ENCODE peak calls at places on chromosome 5, in nine cellular contexts. One of them, this sample, is unnamed.

GRCh38 chr5:142979636-142980035 is 209.5 kb downstream of the ARHGAP26 start:
- DNase-seq in IMR-90: no peak
- DNase-seq in mucosa of descending colon: peak
- DNase-seq in CD8-positive, alpha-beta T cell: no peak
- DNase-seq in activated CD8-positive, alpha-beta T cell treated with anti-CD3 and anti-CD28 coated beads for 36 hours: no peak
- DNase-seq in cardiac muscle cell: no peak
- DNase-seq in cardiac fibroblast: no peak
- DNase-seq in A549: no peak
- DNase-seq in BE2C: no peak
- DNase-seq in this sample: no peak

GRCh38 chr5:91378683-91379601 is 4.2 kb downstream of the ARRDC3 start:
- DNase-seq in IMR-90: no peak
- DNase-seq in mucosa of descending colon: no peak
- DNase-seq in CD8-positive, alpha-beta T cell: no peak
- DNase-seq in activated CD8-positive, alpha-beta T cell treated with anti-CD3 and anti-CD28 coated beads for 36 hours: no peak
- DNase-seq in cardiac muscle cell: no peak
- DNase-seq in cardiac fibroblast: no peak
- DNase-seq in A549: no peak
- DNase-seq in BE2C: no peak
- DNase-seq in this sample: no peak

GRCh38 chr5:176785184-176786145 is 24.9 kb upstream of the UNC5A start:
- DNase-seq in IMR-90: no peak
- DNase-seq in mucosa of descending colon: no peak
- DNase-seq in CD8-positive, alpha-beta T cell: no peak
- DNase-seq in activated CD8-positive, alpha-beta T cell treated with anti-CD3 and anti-CD28 coated beads for 36 hours: no peak
- DNase-seq in cardiac muscle cell: no peak
- DNase-seq in cardiac fibroblast: no peak
- DNase-seq in A549: no peak
- DNase-seq in BE2C: no peak
- DNase-seq in this sample: no peak

GRCh38 chr5:112551437-112552018 is 132.5 kb upstream of the EPB41L4A start:
- DNase-seq in IMR-90: peak
- DNase-seq in mucosa of descending colon: no peak
- DNase-seq in CD8-positive, alpha-beta T cell: no peak
- DNase-seq in activated CD8-positive, alpha-beta T cell treated with anti-CD3 and anti-CD28 coated beads for 36 hours: peak
- DNase-seq in cardiac muscle cell: peak
- DNase-seq in cardiac fibroblast: peak
- DNase-seq in A549: peak
- DNase-seq in BE2C: peak
- DNase-seq in this sample: no peak

GRCh38 chr5:131672791-131673190 is 37.8 kb upstream of the RAPGEF6 start:
- DNase-seq in IMR-90: no peak
- DNase-seq in mucosa of descending colon: no peak
- DNase-seq in CD8-positive, alpha-beta T cell: no peak
- DNase-seq in activated CD8-positive, alpha-beta T cell treated with anti-CD3 and anti-CD28 coated beads for 36 hours: no peak
- DNase-seq in cardiac muscle cell: no peak
- DNase-seq in cardiac fibroblast: no peak
- DNase-seq in A549: no peak
- DNase-seq in BE2C: no peak
- DNase-seq in this sample: no peak

GRCh38 chr5:157548513-157549282 is 26.9 kb downstream of the ADAM19 start:
- DNase-seq in IMR-90: peak
- DNase-seq in mucosa of descending colon: no peak
- DNase-seq in CD8-positive, alpha-beta T cell: no peak
- DNase-seq in activated CD8-positive, alpha-beta T cell treated with anti-CD3 and anti-CD28 coated beads for 36 hours: no peak
- DNase-seq in cardiac muscle cell: peak
- DNase-seq in cardiac fibroblast: peak
- DNase-seq in A549: no peak
- DNase-seq in BE2C: no peak
- DNase-seq in this sample: no peak

GRCh38 chr5:132459031-132459982 is 31.3 kb downstream of the IRF1 start:
- DNase-seq in IMR-90: peak
- DNase-seq in mucosa of descending colon: peak
- DNase-seq in CD8-positive, alpha-beta T cell: no peak
- DNase-seq in activated CD8-positive, alpha-beta T cell treated with anti-CD3 and anti-CD28 coated beads for 36 hours: peak
- DNase-seq in cardiac muscle cell: peak
- DNase-seq in cardiac fibroblast: peak
- DNase-seq in A549: no peak
- DNase-seq in BE2C: no peak
- DNase-seq in this sample: peak

GRCh38 chr5:138241688-138242547 is 28.8 kb upstream of the CDC23 start:
- DNase-seq in IMR-90: no peak
- DNase-seq in mucosa of descending colon: peak
- DNase-seq in CD8-positive, alpha-beta T cell: no peak
- DNase-seq in activated CD8-positive, alpha-beta T cell treated with anti-CD3 and anti-CD28 coated beads for 36 hours: no peak
- DNase-seq in cardiac muscle cell: peak
- DNase-seq in cardiac fibroblast: peak
- DNase-seq in A549: no peak
- DNase-seq in BE2C: peak
- DNase-seq in this sample: peak

GRCh38 chr5:62720036-62720441 is 141.4 kb downstream of the LRRC70 start:
- DNase-seq in IMR-90: peak
- DNase-seq in mucosa of descending colon: no peak
- DNase-seq in CD8-positive, alpha-beta T cell: no peak
- DNase-seq in activated CD8-positive, alpha-beta T cell treated with anti-CD3 and anti-CD28 coated beads for 36 hours: peak
- DNase-seq in cardiac muscle cell: peak
- DNase-seq in cardiac fibroblast: peak
- DNase-seq in A549: peak
- DNase-seq in BE2C: peak
- DNase-seq in this sample: peak

GRCh38 chr5:115898656-115899055 is 56.9 kb downstream of the AP3S1 start:
- DNase-seq in IMR-90: peak
- DNase-seq in mucosa of descending colon: no peak
- DNase-seq in CD8-positive, alpha-beta T cell: no peak
- DNase-seq in activated CD8-positive, alpha-beta T cell treated with anti-CD3 and anti-CD28 coated beads for 36 hours: no peak
- DNase-seq in cardiac muscle cell: peak
- DNase-seq in cardiac fibroblast: no peak
- DNase-seq in A549: no peak
- DNase-seq in BE2C: no peak
- DNase-seq in this sample: no peak

GRCh38 chr5:132134384-132134783 is 60.8 kb downstream of the CSF2 start:
- DNase-seq in IMR-90: peak
- DNase-seq in mucosa of descending colon: no peak
- DNase-seq in CD8-positive, alpha-beta T cell: no peak
- DNase-seq in activated CD8-positive, alpha-beta T cell treated with anti-CD3 and anti-CD28 coated beads for 36 hours: no peak
- DNase-seq in cardiac muscle cell: peak
- DNase-seq in cardiac fibroblast: peak
- DNase-seq in A549: peak
- DNase-seq in BE2C: no peak
- DNase-seq in this sample: no peak

GRCh38 chr5:67095346-67095871 is 101.2 kb downstream of the CD180 start:
- DNase-seq in IMR-90: peak
- DNase-seq in mucosa of descending colon: peak
- DNase-seq in CD8-positive, alpha-beta T cell: no peak
- DNase-seq in activated CD8-positive, alpha-beta T cell treated with anti-CD3 and anti-CD28 coated beads for 36 hours: no peak
- DNase-seq in cardiac muscle cell: peak
- DNase-seq in cardiac fibroblast: peak
- DNase-seq in A549: no peak
- DNase-seq in BE2C: no peak
- DNase-seq in this sample: no peak

GRCh38 chr5:54362992-54363630 is 52.7 kb upstream of the ARL15 start:
- DNase-seq in IMR-90: no peak
- DNase-seq in mucosa of descending colon: no peak
- DNase-seq in CD8-positive, alpha-beta T cell: no peak
- DNase-seq in activated CD8-positive, alpha-beta T cell treated with anti-CD3 and anti-CD28 coated beads for 36 hours: no peak
- DNase-seq in cardiac muscle cell: no peak
- DNase-seq in cardiac fibroblast: no peak
- DNase-seq in A549: no peak
- DNase-seq in BE2C: no peak
- DNase-seq in this sample: no peak

GRCh38 chr5:136246632-136247031 is 53.7 kb upstream of the SMIM32 start:
- DNase-seq in IMR-90: no peak
- DNase-seq in mucosa of descending colon: no peak
- DNase-seq in CD8-positive, alpha-beta T cell: no peak
- DNase-seq in activated CD8-positive, alpha-beta T cell treated with anti-CD3 and anti-CD28 coated beads for 36 hours: no peak
- DNase-seq in cardiac muscle cell: no peak
- DNase-seq in cardiac fibroblast: no peak
- DNase-seq in A549: no peak
- DNase-seq in BE2C: no peak
- DNase-seq in this sample: no peak

GRCh38 chr5:36655171-36655570 is 48.8 kb downstream of the SLC1A3 start:
- DNase-seq in IMR-90: no peak
- DNase-seq in mucosa of descending colon: no peak
- DNase-seq in CD8-positive, alpha-beta T cell: no peak
- DNase-seq in activated CD8-positive, alpha-beta T cell treated with anti-CD3 and anti-CD28 coated beads for 36 hours: no peak
- DNase-seq in cardiac muscle cell: no peak
- DNase-seq in cardiac fibroblast: no peak
- DNase-seq in A549: no peak
- DNase-seq in BE2C: no peak
- DNase-seq in this sample: no peak

GRCh38 chr5:73312146-73312871 is 136.3 kb downstream of the FOXD1 start:
- DNase-seq in IMR-90: peak
- DNase-seq in mucosa of descending colon: no peak
- DNase-seq in CD8-positive, alpha-beta T cell: no peak
- DNase-seq in activated CD8-positive, alpha-beta T cell treated with anti-CD3 and anti-CD28 coated beads for 36 hours: peak
- DNase-seq in cardiac muscle cell: peak
- DNase-seq in cardiac fibroblast: peak
- DNase-seq in A549: no peak
- DNase-seq in BE2C: no peak
- DNase-seq in this sample: no peak

GRCh38 chr5:150622157-150622556 is 18.3 kb upstream of the SYNPO start:
- DNase-seq in IMR-90: peak
- DNase-seq in mucosa of descending colon: no peak
- DNase-seq in CD8-positive, alpha-beta T cell: no peak
- DNase-seq in activated CD8-positive, alpha-beta T cell treated with anti-CD3 and anti-CD28 coated beads for 36 hours: no peak
- DNase-seq in cardiac muscle cell: peak
- DNase-seq in cardiac fibroblast: peak
- DNase-seq in A549: no peak
- DNase-seq in BE2C: no peak
- DNase-seq in this sample: no peak

GRCh38 chr5:35239476-35239875 is 9.2 kb upstream of the PRLR start:
- DNase-seq in IMR-90: no peak
- DNase-seq in mucosa of descending colon: no peak
- DNase-seq in CD8-positive, alpha-beta T cell: no peak
- DNase-seq in activated CD8-positive, alpha-beta T cell treated with anti-CD3 and anti-CD28 coated beads for 36 hours: no peak
- DNase-seq in cardiac muscle cell: no peak
- DNase-seq in cardiac fibroblast: no peak
- DNase-seq in A549: no peak
- DNase-seq in BE2C: no peak
- DNase-seq in this sample: no peak

GRCh38 chr5:10801931-10802674 is 41.1 kb upstream of the DAP start:
- DNase-seq in IMR-90: no peak
- DNase-seq in mucosa of descending colon: no peak
- DNase-seq in CD8-positive, alpha-beta T cell: no peak
- DNase-seq in activated CD8-positive, alpha-beta T cell treated with anti-CD3 and anti-CD28 coated beads for 36 hours: no peak
- DNase-seq in cardiac muscle cell: peak
- DNase-seq in cardiac fibroblast: peak
- DNase-seq in A549: no peak
- DNase-seq in BE2C: no peak
- DNase-seq in this sample: no peak
- TF ChIP-seq CTCF in IMR-90: no peak
- TF ChIP-seq CTCF in mucosa of descending colon: no peak
- TF ChIP-seq CTCF in CD8-positive, alpha-beta T cell: no peak
- TF ChIP-seq CTCF in activated CD8-positive, alpha-beta T cell treated with anti-CD3 and anti-CD28 coated beads for 36 hours: no peak
- TF ChIP-seq CTCF in cardiac muscle cell: peak
- TF ChIP-seq CTCF in cardiac fibroblast: no peak
- TF ChIP-seq CTCF in A549: no peak
- TF ChIP-seq CTCF in BE2C: no peak
- TF ChIP-seq CTCF in this sample: no peak

DNA sequence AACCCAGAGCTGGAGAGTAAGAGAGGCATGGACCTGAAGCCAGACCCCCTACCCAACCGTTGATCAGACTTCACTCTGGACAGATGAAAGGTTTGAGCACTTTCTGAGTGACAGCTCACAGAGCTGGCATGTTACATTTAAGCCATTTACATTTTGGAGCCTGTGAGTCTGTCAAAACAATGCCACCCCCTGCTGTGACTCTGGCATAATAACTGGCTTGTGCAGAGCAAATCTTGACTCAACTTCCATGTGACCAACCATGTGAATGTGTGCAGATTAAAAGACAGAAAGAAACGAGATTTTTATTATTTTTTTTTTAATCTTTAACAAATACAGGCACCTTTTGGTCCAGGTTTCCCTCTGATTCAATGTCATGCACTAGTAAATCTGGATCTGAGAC is 48.5 kb downstream of the MFAP3 start:
- DNase-seq in IMR-90: no peak
- DNase-seq in mucosa of descending colon: no peak
- DNase-seq in CD8-positive, alpha-beta T cell: no peak
- DNase-seq in activated CD8-positive, alpha-beta T cell treated with anti-CD3 and anti-CD28 coated beads for 36 hours: no peak
- DNase-seq in cardiac muscle cell: no peak
- DNase-seq in cardiac fibroblast: no peak
- DNase-seq in A549: no peak
- DNase-seq in BE2C: no peak
- DNase-seq in this sample: no peak
- TF ChIP-seq CTCF in IMR-90: no peak
- TF ChIP-seq CTCF in mucosa of descending colon: no peak
- TF ChIP-seq CTCF in CD8-positive, alpha-beta T cell: no peak
- TF ChIP-seq CTCF in activated CD8-positive, alpha-beta T cell treated with anti-CD3 and anti-CD28 coated beads for 36 hours: no peak
- TF ChIP-seq CTCF in cardiac muscle cell: no peak
- TF ChIP-seq CTCF in cardiac fibroblast: no peak
- TF ChIP-seq CTCF in A549: no peak
- TF ChIP-seq CTCF in BE2C: no peak
- TF ChIP-seq CTCF in this sample: no peak

DNA sequence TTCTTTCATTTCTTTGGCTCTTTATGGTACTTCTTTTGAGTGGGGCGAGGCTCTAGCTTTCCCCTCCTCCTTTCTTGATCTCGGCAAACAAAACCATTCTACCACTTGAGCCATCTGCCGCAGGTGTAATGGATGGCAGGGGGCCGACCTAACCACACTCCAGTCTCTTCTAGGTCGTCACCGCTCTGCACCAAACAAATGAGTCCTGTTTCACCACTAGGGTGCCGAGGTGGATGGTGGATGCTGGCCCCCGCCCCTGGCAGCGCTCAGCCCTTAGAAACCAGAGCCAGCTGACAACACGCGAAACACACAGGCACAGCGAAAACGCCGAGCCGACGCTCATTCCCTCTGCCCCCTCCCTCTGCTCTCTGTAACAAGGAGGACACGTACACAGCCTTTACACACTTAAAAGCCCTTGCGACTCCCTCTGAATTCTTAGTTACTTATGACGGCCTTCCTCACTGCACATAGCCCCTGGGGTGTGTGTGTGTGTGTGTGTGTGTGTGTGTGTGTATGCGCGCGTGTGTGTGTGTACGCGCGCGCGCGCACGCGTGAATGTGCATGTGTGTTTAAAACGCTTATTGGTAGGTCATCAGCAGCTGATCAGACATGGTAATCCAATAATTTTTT is 199.4 kb downstream of the MEF2C start:
- DNase-seq in IMR-90: no peak
- DNase-seq in mucosa of descending colon: no peak
- DNase-seq in CD8-positive, alpha-beta T cell: no peak
- DNase-seq in activated CD8-positive, alpha-beta T cell treated with anti-CD3 and anti-CD28 coated beads for 36 hours: peak
- DNase-seq in cardiac muscle cell: no peak
- DNase-seq in cardiac fibroblast: no peak
- DNase-seq in A549: peak
- DNase-seq in BE2C: peak
- DNase-seq in this sample: peak
- TF ChIP-seq CTCF in IMR-90: no peak
- TF ChIP-seq CTCF in mucosa of descending colon: no peak
- TF ChIP-seq CTCF in CD8-positive, alpha-beta T cell: no peak
- TF ChIP-seq CTCF in activated CD8-positive, alpha-beta T cell treated with anti-CD3 and anti-CD28 coated beads for 36 hours: no peak
- TF ChIP-seq CTCF in cardiac muscle cell: no peak
- TF ChIP-seq CTCF in cardiac fibroblast: no peak
- TF ChIP-seq CTCF in A549: no peak
- TF ChIP-seq CTCF in BE2C: no peak
- TF ChIP-seq CTCF in this sample: peak

DNA sequence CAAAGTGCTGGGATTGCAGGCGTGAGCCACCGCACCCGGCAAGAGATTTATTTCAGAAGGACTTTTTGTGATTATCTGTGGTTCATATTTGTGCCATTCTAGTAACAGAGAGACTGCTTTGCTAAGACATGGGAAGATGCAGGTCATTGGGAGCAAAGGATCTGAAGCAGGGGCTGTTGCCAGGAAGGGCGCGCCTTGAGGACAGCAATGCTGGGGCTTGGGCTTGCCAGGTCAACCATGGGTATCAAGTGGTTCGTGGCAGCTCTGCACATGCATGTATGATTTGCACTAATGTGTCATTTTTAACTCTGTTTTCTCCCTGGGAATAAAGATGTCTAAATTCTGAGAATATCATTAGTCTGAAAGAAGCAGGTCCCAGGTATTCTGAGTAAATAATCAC is 17.0 kb downstream of the ADAMTS2 start:
- DNase-seq in IMR-90: no peak
- DNase-seq in mucosa of descending colon: peak
- DNase-seq in CD8-positive, alpha-beta T cell: no peak
- DNase-seq in activated CD8-positive, alpha-beta T cell treated with anti-CD3 and anti-CD28 coated beads for 36 hours: no peak
- DNase-seq in cardiac muscle cell: no peak
- DNase-seq in cardiac fibroblast: no peak
- DNase-seq in A549: no peak
- DNase-seq in BE2C: no peak
- DNase-seq in this sample: no peak
- TF ChIP-seq CTCF in IMR-90: no peak
- TF ChIP-seq CTCF in mucosa of descending colon: no peak
- TF ChIP-seq CTCF in CD8-positive, alpha-beta T cell: no peak
- TF ChIP-seq CTCF in activated CD8-positive, alpha-beta T cell treated with anti-CD3 and anti-CD28 coated beads for 36 hours: no peak
- TF ChIP-seq CTCF in cardiac muscle cell: no peak
- TF ChIP-seq CTCF in cardiac fibroblast: no peak
- TF ChIP-seq CTCF in A549: no peak
- TF ChIP-seq CTCF in BE2C: no peak
- TF ChIP-seq CTCF in this sample: no peak